ENCODE peak calls at places on chromosomes 7 and 10, in four cellular contexts. L is HepG2, C is K562, A is GM12878. H is an unnamed sample.
A peak's percentile ranks its signal among the peaks of the same experiment; 100 is the strongest.

GRCh38 chr7:142886866-142887265 is 1.3 kb upstream of the TRPV6 start:
- DNase-seq in L (no peak), C (no peak), A (no peak), H (no peak)

GRCh38 chr7:103499976-103500375 is 54.0 kb upstream of the SLC26A5 start:
- DNase-seq in L (no peak), C (no peak), A (no peak), H (no peak)

GRCh38 chr10:93465806-93466675 is 16.1 kb downstream of the MYOF start:
- DNase-seq in L (peak; percentile 18), C (no peak), A (no peak), H (no peak)

GRCh38 chr10:13046861-13047528 is 45.5 kb upstream of the CCDC3 start:
- DNase-seq in L (no peak), C (no peak), A (no peak), H (no peak)

GRCh38 chr10:132480356-132480755 is 57.2 kb upstream of the INPP5A start:
- DNase-seq in L (no peak), C (no peak), A (no peak), H (no peak)

GRCh38 chr10:58384999-58385783 is at the start of gene TFAM:
- DNase-seq in L (peak; percentile 88), C (peak; percentile 98), A (peak; percentile 66), H (peak; percentile 92)

GRCh38 chr7:7745966-7746365 is 27.6 kb upstream of the RPA3 start:
- DNase-seq in L (no peak), C (no peak), A (no peak), H (no peak)

GRCh38 chr7:116271980-116272886 is 61.9 kb downstream of the TES start:
- DNase-seq in L (no peak), C (no peak), A (no peak), H (no peak)

GRCh38 chr10:68284597-68284996 is 47.3 kb upstream of the HNRNPH3 start:
- DNase-seq in L (no peak), C (no peak), A (no peak), H (no peak)

GRCh38 chr7:23295401-23295697 is 3.8 kb upstream of the MALSU1 start:
- DNase-seq in L (no peak), C (no peak), A (no peak), H (no peak)

GRCh38 chr10:33291053-33291592 is 43.3 kb downstream of the NRP1 start:
- DNase-seq in L (peak; percentile 43), C (no peak), A (no peak), H (no peak)

GRCh38 chr10:29694121-29694520 is 59.4 kb upstream of the SVIL start:
- DNase-seq in L (no peak), C (no peak), A (no peak), H (no peak)

GRCh38 chr10:48496831-48497792 is 107.8 kb downstream of the ARHGAP22 start:
- DNase-seq in L (no peak), C (no peak), A (no peak), H (no peak)

GRCh38 chr7:157302314-157302711 is 34.5 kb upstream of the DNAJB6 start:
- DNase-seq in L (no peak), C (no peak), A (peak; percentile 87), H (no peak)

GRCh38 chr10:48653347-48653746 is 31.3 kb upstream of the WDFY4 start:
- DNase-seq in L (no peak), C (no peak), A (no peak), H (no peak)

GRCh38 chr10:126407831-126408230 is 19.6 kb upstream of the ADAM12 start:
- DNase-seq in L (no peak), C (no peak), A (no peak), H (no peak)

GRCh38 chr10:86344281-86344680 is 22.3 kb downstream of the GRID1 start:
- DNase-seq in L (no peak), C (no peak), A (no peak), H (no peak)

DNA sequence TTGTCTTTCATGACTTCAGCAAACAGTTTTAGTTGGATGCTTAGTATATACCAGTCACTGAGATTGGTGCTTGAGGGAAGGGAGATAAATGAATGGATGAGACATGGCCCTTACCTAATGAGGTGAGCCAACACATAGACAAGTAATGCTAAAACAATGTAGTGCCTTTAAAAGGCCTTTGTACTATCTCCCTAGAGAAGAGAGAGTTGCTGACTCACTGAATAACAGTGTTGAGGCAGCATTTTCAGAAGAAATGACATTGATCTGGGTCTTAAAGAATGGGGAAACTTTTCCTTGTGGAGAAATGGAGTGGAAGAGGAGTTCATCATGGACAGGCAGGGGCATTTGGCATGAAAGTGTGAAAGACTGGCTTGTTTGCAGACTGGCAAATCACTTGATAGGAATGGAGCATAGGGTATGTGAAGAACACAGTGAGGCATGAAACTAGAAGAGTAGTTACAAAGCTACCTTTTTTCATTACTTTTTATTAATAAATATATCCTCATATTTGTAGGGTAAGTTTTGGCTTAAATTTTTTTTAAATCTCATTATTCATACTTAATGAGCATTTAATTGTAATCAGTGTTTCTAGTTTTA is 91.2 kb downstream of the KAT6B start:
- DNase-seq in L (peak; percentile 83), C (peak; percentile 15), A (no peak), H (no peak)
- TF ChIP-seq FOXK2 in L (no peak), C (no peak), A (no peak), H (no peak)

GRCh38 chr10:43208147-43209063 is 58.5 kb downstream of the RASGEF1A start:
- DNase-seq in L (no peak), C (peak; percentile 41), A (no peak), H (no peak)
- TF ChIP-seq BHLHE40 in L (no peak), C (no peak), A (no peak), H (no peak)

GRCh38 chr7:47375121-47375551 is 206.8 kb downstream of the TNS3 start:
- DNase-seq in L (no peak), C (no peak), A (no peak), H (no peak)
- TF ChIP-seq TARDBP in L (no peak), C (no peak), A (no peak), H (no peak)

DNA sequence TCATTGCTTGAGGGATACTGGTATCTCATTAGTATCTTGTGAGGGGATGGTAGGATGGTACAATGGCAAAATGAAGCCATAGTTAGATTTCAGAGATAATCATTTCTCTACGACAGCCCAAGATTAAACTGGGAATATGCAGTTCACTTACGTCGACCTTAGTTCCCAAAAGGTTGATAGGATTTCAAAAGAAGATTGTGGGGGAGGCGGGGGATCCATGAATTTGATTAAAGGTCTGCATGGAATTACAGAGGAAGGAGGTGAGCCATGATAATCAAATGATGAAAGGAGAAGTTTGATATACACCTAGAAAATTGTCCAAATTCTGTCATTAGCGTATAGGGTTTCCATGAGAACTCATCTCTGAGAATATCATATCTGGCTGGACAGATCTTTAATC is 206.6 kb downstream of the CELF2 start:
- DNase-seq in L (no peak), C (no peak), A (no peak), H (no peak)
- TF ChIP-seq FOXK2 in L (no peak), C (no peak), A (no peak), H (no peak)